ENCODE peak calls at places on chromosomes 12 and 14, in ten cellular contexts. One of them, this sample, is unnamed.

GRCh38 chr14:60904381-60904780 is 76.5 kb downstream of the TRMT5 start:
- DNase-seq in stimulated activated CD4-positive, alpha-beta T cell treated with anti-CD3 and anti-CD28 coated beads, Interleukin-15, amount 100 ng/mL, for 1 hour: no peak
- DNase-seq in tibial nerve: no peak
- DNase-seq in hepatic stellate cell: no peak
- DNase-seq in mesothelial cell of epicardium: no peak
- DNase-seq in PC-9: no peak
- DNase-seq in activated CD8-positive, alpha-beta memory T cell treated with anti-CD3 and anti-CD28 coated beads, Interleukin-2, amount 50 U/mL, for 4 hours: no peak
- DNase-seq in GM12865: no peak
- DNase-seq in NCI-H510A: no peak
- DNase-seq in frontal cortex: no peak
- DNase-seq in this sample: no peak

GRCh38 chr14:60845523-60845922 is 111.0 kb downstream of the MNAT1 start:
- DNase-seq in stimulated activated CD4-positive, alpha-beta T cell treated with anti-CD3 and anti-CD28 coated beads, Interleukin-15, amount 100 ng/mL, for 1 hour: no peak
- DNase-seq in tibial nerve: no peak
- DNase-seq in hepatic stellate cell: no peak
- DNase-seq in mesothelial cell of epicardium: no peak
- DNase-seq in PC-9: no peak
- DNase-seq in activated CD8-positive, alpha-beta memory T cell treated with anti-CD3 and anti-CD28 coated beads, Interleukin-2, amount 50 U/mL, for 4 hours: no peak
- DNase-seq in GM12865: peak; percentile 43
- DNase-seq in NCI-H510A: no peak
- DNase-seq in frontal cortex: no peak
- DNase-seq in this sample: no peak

GRCh38 chr14:91315844-91316267 is 71.4 kb upstream of the GPR68 start:
- DNase-seq in stimulated activated CD4-positive, alpha-beta T cell treated with anti-CD3 and anti-CD28 coated beads, Interleukin-15, amount 100 ng/mL, for 1 hour: peak; percentile 51
- DNase-seq in tibial nerve: no peak
- DNase-seq in hepatic stellate cell: no peak
- DNase-seq in mesothelial cell of epicardium: no peak
- DNase-seq in PC-9: no peak
- DNase-seq in activated CD8-positive, alpha-beta memory T cell treated with anti-CD3 and anti-CD28 coated beads, Interleukin-2, amount 50 U/mL, for 4 hours: peak; percentile 75
- DNase-seq in GM12865: peak; percentile 96
- DNase-seq in NCI-H510A: no peak
- DNase-seq in frontal cortex: no peak
- DNase-seq in this sample: no peak

GRCh38 chr12:570949-571794 is 92.1 kb downstream of the NINJ2 start:
- DNase-seq in stimulated activated CD4-positive, alpha-beta T cell treated with anti-CD3 and anti-CD28 coated beads, Interleukin-15, amount 100 ng/mL, for 1 hour: no peak
- DNase-seq in tibial nerve: peak; percentile 83
- DNase-seq in hepatic stellate cell: no peak
- DNase-seq in mesothelial cell of epicardium: no peak
- DNase-seq in PC-9: peak; percentile 87
- DNase-seq in activated CD8-positive, alpha-beta memory T cell treated with anti-CD3 and anti-CD28 coated beads, Interleukin-2, amount 50 U/mL, for 4 hours: no peak
- DNase-seq in GM12865: no peak
- DNase-seq in NCI-H510A: no peak
- DNase-seq in frontal cortex: peak; percentile 41
- DNase-seq in this sample: no peak

GRCh38 chr14:105168979-105169507 is 467 bp upstream of the JAG2 start:
- DNase-seq in stimulated activated CD4-positive, alpha-beta T cell treated with anti-CD3 and anti-CD28 coated beads, Interleukin-15, amount 100 ng/mL, for 1 hour: peak; percentile 18
- DNase-seq in tibial nerve: no peak
- DNase-seq in hepatic stellate cell: no peak
- DNase-seq in mesothelial cell of epicardium: peak; percentile 58
- DNase-seq in PC-9: no peak
- DNase-seq in activated CD8-positive, alpha-beta memory T cell treated with anti-CD3 and anti-CD28 coated beads, Interleukin-2, amount 50 U/mL, for 4 hours: peak; percentile 45
- DNase-seq in GM12865: peak; percentile 14
- DNase-seq in NCI-H510A: no peak
- DNase-seq in frontal cortex: no peak
- DNase-seq in this sample: no peak

GRCh38 chr12:16586350-16587109 is 19.4 kb downstream of the LMO3 start:
- DNase-seq in stimulated activated CD4-positive, alpha-beta T cell treated with anti-CD3 and anti-CD28 coated beads, Interleukin-15, amount 100 ng/mL, for 1 hour: no peak
- DNase-seq in tibial nerve: no peak
- DNase-seq in hepatic stellate cell: no peak
- DNase-seq in mesothelial cell of epicardium: no peak
- DNase-seq in PC-9: no peak
- DNase-seq in activated CD8-positive, alpha-beta memory T cell treated with anti-CD3 and anti-CD28 coated beads, Interleukin-2, amount 50 U/mL, for 4 hours: no peak
- DNase-seq in GM12865: no peak
- DNase-seq in NCI-H510A: no peak
- DNase-seq in frontal cortex: no peak
- DNase-seq in this sample: no peak

GRCh38 chr14:59394268-59394667 is 70.9 kb downstream of the GPR135 start:
- DNase-seq in stimulated activated CD4-positive, alpha-beta T cell treated with anti-CD3 and anti-CD28 coated beads, Interleukin-15, amount 100 ng/mL, for 1 hour: no peak
- DNase-seq in tibial nerve: no peak
- DNase-seq in hepatic stellate cell: no peak
- DNase-seq in mesothelial cell of epicardium: no peak
- DNase-seq in PC-9: no peak
- DNase-seq in activated CD8-positive, alpha-beta memory T cell treated with anti-CD3 and anti-CD28 coated beads, Interleukin-2, amount 50 U/mL, for 4 hours: no peak
- DNase-seq in GM12865: no peak
- DNase-seq in NCI-H510A: no peak
- DNase-seq in frontal cortex: no peak
- DNase-seq in this sample: no peak

GRCh38 chr12:103793512-103794045 is 47.5 kb downstream of the NT5DC3 start:
- DNase-seq in stimulated activated CD4-positive, alpha-beta T cell treated with anti-CD3 and anti-CD28 coated beads, Interleukin-15, amount 100 ng/mL, for 1 hour: no peak
- DNase-seq in tibial nerve: no peak
- DNase-seq in hepatic stellate cell: no peak
- DNase-seq in mesothelial cell of epicardium: no peak
- DNase-seq in PC-9: no peak
- DNase-seq in activated CD8-positive, alpha-beta memory T cell treated with anti-CD3 and anti-CD28 coated beads, Interleukin-2, amount 50 U/mL, for 4 hours: no peak
- DNase-seq in GM12865: no peak
- DNase-seq in NCI-H510A: no peak
- DNase-seq in frontal cortex: no peak
- DNase-seq in this sample: no peak

GRCh38 chr12:27333311-27334009 is 824 bp downstream of the BMAL2 start:
- DNase-seq in stimulated activated CD4-positive, alpha-beta T cell treated with anti-CD3 and anti-CD28 coated beads, Interleukin-15, amount 100 ng/mL, for 1 hour: peak; percentile 37
- DNase-seq in tibial nerve: peak; percentile 22
- DNase-seq in hepatic stellate cell: no peak
- DNase-seq in mesothelial cell of epicardium: peak; percentile 45
- DNase-seq in PC-9: peak; percentile 48
- DNase-seq in activated CD8-positive, alpha-beta memory T cell treated with anti-CD3 and anti-CD28 coated beads, Interleukin-2, amount 50 U/mL, for 4 hours: peak; percentile 26
- DNase-seq in GM12865: peak; percentile 68
- DNase-seq in NCI-H510A: no peak
- DNase-seq in frontal cortex: no peak
- DNase-seq in this sample: no peak

GRCh38 chr12:57069522-57069921 is 9.1 kb downstream of the NEMP1 start:
- DNase-seq in stimulated activated CD4-positive, alpha-beta T cell treated with anti-CD3 and anti-CD28 coated beads, Interleukin-15, amount 100 ng/mL, for 1 hour: no peak
- DNase-seq in tibial nerve: peak; percentile 80
- DNase-seq in hepatic stellate cell: peak; percentile 54
- DNase-seq in mesothelial cell of epicardium: peak; percentile 53
- DNase-seq in PC-9: peak; percentile 31
- DNase-seq in activated CD8-positive, alpha-beta memory T cell treated with anti-CD3 and anti-CD28 coated beads, Interleukin-2, amount 50 U/mL, for 4 hours: peak; percentile 45
- DNase-seq in GM12865: peak; percentile 86
- DNase-seq in NCI-H510A: no peak
- DNase-seq in frontal cortex: peak; percentile 23
- DNase-seq in this sample: no peak

GRCh38 chr14:93318927-93319326 is 13.9 kb downstream of the BTBD7 start:
- DNase-seq in stimulated activated CD4-positive, alpha-beta T cell treated with anti-CD3 and anti-CD28 coated beads, Interleukin-15, amount 100 ng/mL, for 1 hour: no peak
- DNase-seq in tibial nerve: no peak
- DNase-seq in hepatic stellate cell: no peak
- DNase-seq in mesothelial cell of epicardium: no peak
- DNase-seq in PC-9: no peak
- DNase-seq in activated CD8-positive, alpha-beta memory T cell treated with anti-CD3 and anti-CD28 coated beads, Interleukin-2, amount 50 U/mL, for 4 hours: no peak
- DNase-seq in GM12865: no peak
- DNase-seq in NCI-H510A: no peak
- DNase-seq in frontal cortex: no peak
- DNase-seq in this sample: no peak

GRCh38 chr12:52245259-52245961 is 12.4 kb downstream of the KRT7 start:
- DNase-seq in stimulated activated CD4-positive, alpha-beta T cell treated with anti-CD3 and anti-CD28 coated beads, Interleukin-15, amount 100 ng/mL, for 1 hour: no peak
- DNase-seq in tibial nerve: no peak
- DNase-seq in hepatic stellate cell: no peak
- DNase-seq in mesothelial cell of epicardium: no peak
- DNase-seq in PC-9: peak; percentile 55
- DNase-seq in activated CD8-positive, alpha-beta memory T cell treated with anti-CD3 and anti-CD28 coated beads, Interleukin-2, amount 50 U/mL, for 4 hours: no peak
- DNase-seq in GM12865: no peak
- DNase-seq in NCI-H510A: no peak
- DNase-seq in frontal cortex: no peak
- DNase-seq in this sample: no peak

GRCh38 chr14:76564471-76565119 is 188.7 kb downstream of the ESRRB start:
- DNase-seq in stimulated activated CD4-positive, alpha-beta T cell treated with anti-CD3 and anti-CD28 coated beads, Interleukin-15, amount 100 ng/mL, for 1 hour: no peak
- DNase-seq in tibial nerve: no peak
- DNase-seq in hepatic stellate cell: no peak
- DNase-seq in mesothelial cell of epicardium: no peak
- DNase-seq in PC-9: no peak
- DNase-seq in activated CD8-positive, alpha-beta memory T cell treated with anti-CD3 and anti-CD28 coated beads, Interleukin-2, amount 50 U/mL, for 4 hours: no peak
- DNase-seq in GM12865: peak; percentile 9
- DNase-seq in NCI-H510A: no peak
- DNase-seq in frontal cortex: no peak
- DNase-seq in this sample: no peak

GRCh38 chr14:91953170-91953985 is 5.9 kb upstream of the FBLN5 start:
- DNase-seq in stimulated activated CD4-positive, alpha-beta T cell treated with anti-CD3 and anti-CD28 coated beads, Interleukin-15, amount 100 ng/mL, for 1 hour: no peak
- DNase-seq in tibial nerve: no peak
- DNase-seq in hepatic stellate cell: no peak
- DNase-seq in mesothelial cell of epicardium: no peak
- DNase-seq in PC-9: no peak
- DNase-seq in activated CD8-positive, alpha-beta memory T cell treated with anti-CD3 and anti-CD28 coated beads, Interleukin-2, amount 50 U/mL, for 4 hours: no peak
- DNase-seq in GM12865: no peak
- DNase-seq in NCI-H510A: no peak
- DNase-seq in frontal cortex: no peak
- DNase-seq in this sample: no peak

GRCh38 chr14:101222362-101223090 is 319.0 kb upstream of the RTL1 start:
- DNase-seq in stimulated activated CD4-positive, alpha-beta T cell treated with anti-CD3 and anti-CD28 coated beads, Interleukin-15, amount 100 ng/mL, for 1 hour: no peak
- DNase-seq in tibial nerve: no peak
- DNase-seq in hepatic stellate cell: no peak
- DNase-seq in mesothelial cell of epicardium: peak; percentile 34
- DNase-seq in PC-9: no peak
- DNase-seq in activated CD8-positive, alpha-beta memory T cell treated with anti-CD3 and anti-CD28 coated beads, Interleukin-2, amount 50 U/mL, for 4 hours: no peak
- DNase-seq in GM12865: no peak
- DNase-seq in NCI-H510A: no peak
- DNase-seq in frontal cortex: no peak
- DNase-seq in this sample: no peak

GRCh38 chr12:93449277-93449676 is 7.5 kb upstream of the UBE2N start:
- DNase-seq in stimulated activated CD4-positive, alpha-beta T cell treated with anti-CD3 and anti-CD28 coated beads, Interleukin-15, amount 100 ng/mL, for 1 hour: no peak
- DNase-seq in tibial nerve: no peak
- DNase-seq in hepatic stellate cell: no peak
- DNase-seq in mesothelial cell of epicardium: no peak
- DNase-seq in PC-9: no peak
- DNase-seq in activated CD8-positive, alpha-beta memory T cell treated with anti-CD3 and anti-CD28 coated beads, Interleukin-2, amount 50 U/mL, for 4 hours: no peak
- DNase-seq in GM12865: peak; percentile 62
- DNase-seq in NCI-H510A: no peak
- DNase-seq in frontal cortex: no peak
- DNase-seq in this sample: no peak

GRCh38 chr12:106030210-106031175 is 108.3 kb downstream of the NUAK1 start:
- DNase-seq in stimulated activated CD4-positive, alpha-beta T cell treated with anti-CD3 and anti-CD28 coated beads, Interleukin-15, amount 100 ng/mL, for 1 hour: no peak
- DNase-seq in tibial nerve: no peak
- DNase-seq in hepatic stellate cell: peak; percentile 74
- DNase-seq in mesothelial cell of epicardium: peak; percentile 42
- DNase-seq in PC-9: peak; percentile 53
- DNase-seq in activated CD8-positive, alpha-beta memory T cell treated with anti-CD3 and anti-CD28 coated beads, Interleukin-2, amount 50 U/mL, for 4 hours: no peak
- DNase-seq in GM12865: no peak
- DNase-seq in NCI-H510A: no peak
- DNase-seq in frontal cortex: no peak
- DNase-seq in this sample: no peak

This sample was measured in esophagus squamous epithelium.